ENCODE peak calls at places on chromosomes 12 and 14, in ten cellular contexts. O is putamen; V is mucosa of descending colon; H is colonic mucosa; S is activated T-helper 9 cell treated with anti-CD3 and anti-CD28 coated beads, Interleukin-2, amount 50 U/mL, for 16 hours; A is tibial artery; F is amygdala; P is stimulated activated CD4-positive, alpha-beta T cell treated with anti-CD3 and anti-CD28 coated beads, Interleukin-4, amount 100 ng/mL, for 1 hour; Z is KG1; G is iPS-NIHi11. T is an unnamed sample.

GRCh38 chr12:5173511-5174011 is 129.9 kb downstream of the KCNA5 start:
- DNase-seq in O (no peak), V (no peak), H (no peak), S (no peak), A (no peak), F (no peak), P (no peak), Z (no peak), G (no peak), T (no peak)

GRCh38 chr12:110698171-110698902 is 9.4 kb upstream of the HVCN1 start:
- DNase-seq in O (peak; percentile 74), V (peak; percentile 76), H (peak; percentile 69), S (peak; percentile 51), A (peak; percentile 87), F (peak; percentile 10), P (peak; percentile 68), Z (peak; percentile 19), G (peak; percentile 80), T (peak; percentile 82)

GRCh38 chr12:123238330-123238682 is 5.1 kb downstream of the MTRFR start:
- DNase-seq in O (no peak), V (no peak), H (no peak), S (no peak), A (no peak), F (no peak), P (no peak), Z (no peak), G (no peak), T (no peak)

GRCh38 chr14:72142328-72142727 is 210.1 kb downstream of the RGS6 start:
- DNase-seq in O (no peak), V (no peak), H (no peak), S (no peak), A (no peak), F (no peak), P (no peak), Z (no peak), G (no peak), T (no peak)

GRCh38 chr12:73220951-73221350 is 948.8 kb downstream of the TRHDE start:
- DNase-seq in O (no peak), V (no peak), H (no peak), S (no peak), A (no peak), F (no peak), P (no peak), Z (no peak), G (no peak), T (no peak)

GRCh38 chr12:123384994-123385376 is 1.1 kb downstream of the KMT5A start:
- DNase-seq in O (no peak), V (no peak), H (no peak), S (no peak), A (no peak), F (no peak), P (no peak), Z (no peak), G (no peak), T (no peak)

GRCh38 chr14:26138764-26139445 is 458.9 kb downstream of the NOVA1 start:
- DNase-seq in O (peak; percentile 6), V (no peak), H (no peak), S (no peak), A (no peak), F (no peak), P (no peak), Z (no peak), G (peak; percentile 14), T (no peak)

GRCh38 chr12:104063712-104064030 is 660 bp upstream of the HCFC2 start:
- DNase-seq in O (peak; percentile 17), V (no peak), H (peak; percentile 19), S (no peak), A (no peak), F (no peak), P (no peak), Z (no peak), G (no peak), T (no peak)